ENCODE peak calls at places on chromosomes 7 and 10, in six cellular contexts. P, Y, H, D, W and S are unnamed samples.

GRCh38 chr10:132921818-132922807 is 20.3 kb downstream of the CFAP46 start:
- DNase-seq in P (no peak), Y (no peak), H (no peak), D (no peak), W (no peak), S (no peak)

GRCh38 chr10:132168571-132169030 is 18.1 kb upstream of the DPYSL4 start:
- DNase-seq in P (no peak), Y (no peak), H (no peak), D (no peak), W (no peak), S (no peak)

GRCh38 chr7:44643206-44643605 is 36.8 kb downstream of the OGDH start:
- DNase-seq in P (no peak), Y (no peak), H (no peak), D (no peak), W (no peak), S (no peak)

GRCh38 chr10:3571310-3571825 is 213.6 kb downstream of the KLF6 start:
- DNase-seq in P (no peak), Y (no peak), H (no peak), D (no peak), W (no peak), S (no peak)

GRCh38 chr10:122441961-122442360 is 12.5 kb upstream of the ARMS2 start:
- DNase-seq in P (peak; percentile 30), Y (no peak), H (peak; percentile 47), D (no peak), W (peak; percentile 53), S (no peak)

GRCh38 chr7:138564365-138564764 is 104.3 kb downstream of the TRIM24 start:
- DNase-seq in P (no peak), Y (no peak), H (no peak), D (no peak), W (no peak), S (no peak)

GRCh38 chr10:11863353-11864105 is 40.4 kb downstream of the PROSER2 start:
- DNase-seq in P (no peak), Y (no peak), H (no peak), D (peak; percentile 69), W (no peak), S (no peak)

GRCh38 chr7:142797799-142798377 is 27.1 kb downstream of the PRSS2 start:
- DNase-seq in P (peak; percentile 20), Y (no peak), H (no peak), D (peak; percentile 53), W (no peak), S (no peak)

GRCh38 chr7:39927018-39927417 is 23.0 kb upstream of the CDK13 start:
- DNase-seq in P (no peak), Y (no peak), H (no peak), D (no peak), W (no peak), S (no peak)

GRCh38 chr7:131945313-131945831 is 388.9 kb upstream of the PODXL start:
- DNase-seq in P (peak; percentile 74), Y (no peak), H (peak; percentile 19), D (peak; percentile 43), W (peak; percentile 44), S (peak; percentile 93)

GRCh38 chr10:86968271-86968993 is at the start of gene ADIRF:
- DNase-seq in P (peak; percentile 46), Y (no peak), H (peak; percentile 21), D (no peak), W (peak; percentile 48), S (peak; percentile 64)

GRCh38 chr7:69078997-69079769 is 519.1 kb upstream of the AUTS2 start:
- DNase-seq in P (peak; percentile 28), Y (no peak), H (peak; percentile 83), D (no peak), W (no peak), S (no peak)

GRCh38 chr7:35985126-35985754 is 167.8 kb upstream of the EEPD1 start:
- DNase-seq in P (peak; percentile 94), Y (peak; percentile 23), H (peak; percentile 72), D (peak; percentile 85), W (peak; percentile 75), S (peak; percentile 73)

GRCh38 chr10:43685744-43686143 is 37.1 kb upstream of the ZNF32 start:
- DNase-seq in P (no peak), Y (no peak), H (no peak), D (no peak), W (no peak), S (no peak)

GRCh38 chr7:7156663-7157062 is 25.7 kb upstream of the C1GALT1 start:
- DNase-seq in P (no peak), Y (no peak), H (no peak), D (no peak), W (no peak), S (no peak)

GRCh38 chr7:40876604-40877003 is 741.8 kb downstream of the SUGCT start:
- DNase-seq in P (no peak), Y (no peak), H (no peak), D (no peak), W (no peak), S (no peak)

GRCh38 chr7:19707240-19707639 is 1.6 kb downstream of the POLR1F start:
- DNase-seq in P (peak; percentile 13), Y (no peak), H (no peak), D (no peak), W (peak; percentile 60), S (no peak)

GRCh38 chr7:151838861-151839381 is 38.0 kb downstream of the PRKAG2 start:
- DNase-seq in P (no peak), Y (no peak), H (no peak), D (peak; percentile 69), W (no peak), S (no peak)

GRCh38 chr7:140857048-140857447 is 67.7 kb downstream of the BRAF start:
- DNase-seq in P (peak; percentile 19), Y (no peak), H (no peak), D (no peak), W (no peak), S (no peak)

GRCh38 chr10:72030762-72031543 is 57.4 kb downstream of the SPOCK2 start:
- DNase-seq in P (no peak), Y (no peak), H (no peak), D (no peak), W (no peak), S (no peak)

GRCh38 chr7:132666786-132667185 is 90.5 kb upstream of the PLXNA4 start:
- DNase-seq in P (no peak), Y (no peak), H (no peak), D (no peak), W (no peak), S (no peak)

GRCh38 chr10:124223001-124223710 is 129.8 kb upstream of the CHST15 start:
- DNase-seq in P (no peak), Y (no peak), H (no peak), D (no peak), W (no peak), S (no peak)

GRCh38 chr10:106508920-106509319 is 655.6 kb downstream of the SORCS1 start:
- DNase-seq in P (peak; percentile 13), Y (no peak), H (no peak), D (no peak), W (peak; percentile 10), S (no peak)

GRCh38 chr10:80275756-80276155 is 13.7 kb downstream of the MAT1A start:
- DNase-seq in P (no peak), Y (no peak), H (no peak), D (no peak), W (no peak), S (no peak)

GRCh38 chr7:78333530-78333929 is 535.0 kb downstream of the PHTF2 start:
- DNase-seq in P (no peak), Y (no peak), H (no peak), D (no peak), W (no peak), S (no peak)

GRCh38 chr7:2080069-2080405 is 152.7 kb downstream of the MAD1L1 start:
- DNase-seq in P (no peak), Y (no peak), H (no peak), D (no peak), W (no peak), S (no peak)

GRCh38 chr10:48973065-48973464 is 33.4 kb upstream of the LRRC18 start:
- DNase-seq in P (no peak), Y (no peak), H (no peak), D (no peak), W (no peak), S (no peak)

GRCh38 chr7:20407585-20408466 is 77.1 kb downstream of the ITGB8 start:
- DNase-seq in P (peak; percentile 72), Y (peak; percentile 33), H (peak; percentile 75), D (no peak), W (peak; percentile 62), S (peak; percentile 7)

GRCh38 chr10:32971536-32972091 is 13.6 kb upstream of the ITGB1 start:
- DNase-seq in P (no peak), Y (no peak), H (no peak), D (no peak), W (no peak), S (no peak)

GRCh38 chr10:23438547-23439451 is at the start of gene OTUD1:
- DNase-seq in P (peak; percentile 98), Y (peak; percentile 43), H (peak; percentile 93), D (peak; percentile 94), W (peak; percentile 92), S (peak; percentile 89)

GRCh38 chr7:16905300-16906044 is 23.7 kb upstream of the AGR3 start:
- DNase-seq in P (peak; percentile 74), Y (no peak), H (peak; percentile 13), D (no peak), W (peak; percentile 47), S (no peak)

GRCh38 chr7:158587425-158588084 is at the start of gene PTPRN2:
- DNase-seq in P (peak; percentile 89), Y (peak; percentile 16), H (peak; percentile 30), D (peak; percentile 69), W (peak; percentile 45), S (no peak)

GRCh38 chr7:35645691-35646090 is 49.2 kb downstream of the HERPUD2 start:
- DNase-seq in P (no peak), Y (no peak), H (no peak), D (no peak), W (no peak), S (no peak)

GRCh38 chr10:1402016-1402820 is 335.1 kb downstream of the ADARB2 start:
- DNase-seq in P (no peak), Y (no peak), H (no peak), D (no peak), W (no peak), S (no peak)

GRCh38 chr7:66246549-66247171 is 41.5 kb downstream of the TPST1 start:
- DNase-seq in P (no peak), Y (no peak), H (no peak), D (no peak), W (no peak), S (no peak)

GRCh38 chr7:64888901-64889685 is 14.0 kb upstream of the ZNF273 start:
- DNase-seq in P (peak; percentile 32), Y (no peak), H (no peak), D (peak; percentile 24), W (peak; percentile 24), S (peak; percentile 77)

GRCh38 chr7:106243893-106244292 is 40.9 kb downstream of the NAMPT start:
- DNase-seq in P (no peak), Y (no peak), H (no peak), D (no peak), W (peak; percentile 51), S (no peak)

GRCh38 chr10:22606164-22606614 is 108.2 kb downstream of the PIP4K2A start:
- DNase-seq in P (no peak), Y (no peak), H (peak; percentile 13), D (peak; percentile 49), W (peak; percentile 82), S (no peak)